ENCODE peak calls at places on chromosome 1, in ten cellular contexts. One of them, this sample, is unnamed.

GRCh38 chr1:85258536-85259117 is 835 bp downstream of the C1orf52 start:
- DNase-seq in adrenal gland: no peak
- DNase-seq in progenitor cell of endocrine pancreas: no peak
- DNase-seq in GM12891: no peak
- DNase-seq in T-helper 1 cell: no peak
- DNase-seq in DMS153: no peak
- DNase-seq in HuH-7.5: no peak
- DNase-seq in amniotic stem cell: no peak
- DNase-seq in M059J: no peak
- DNase-seq in brain microvascular endothelial cell: no peak
- DNase-seq in this sample: no peak

GRCh38 chr1:76547916-76548315 is 319.4 kb upstream of the ST6GALNAC5 start:
- DNase-seq in adrenal gland: no peak
- DNase-seq in progenitor cell of endocrine pancreas: no peak
- DNase-seq in GM12891: no peak
- DNase-seq in T-helper 1 cell: no peak
- DNase-seq in DMS153: peak; percentile 30
- DNase-seq in HuH-7.5: no peak
- DNase-seq in amniotic stem cell: no peak
- DNase-seq in M059J: no peak
- DNase-seq in brain microvascular endothelial cell: no peak
- DNase-seq in this sample: no peak

GRCh38 chr1:96559707-96560588 is 161.6 kb upstream of the PTBP2 start:
- DNase-seq in adrenal gland: no peak
- DNase-seq in progenitor cell of endocrine pancreas: no peak
- DNase-seq in GM12891: no peak
- DNase-seq in T-helper 1 cell: no peak
- DNase-seq in DMS153: no peak
- DNase-seq in HuH-7.5: no peak
- DNase-seq in amniotic stem cell: peak; percentile 87
- DNase-seq in M059J: peak; percentile 94
- DNase-seq in brain microvascular endothelial cell: peak; percentile 97
- DNase-seq in this sample: no peak

GRCh38 chr1:116087628-116088027 is 23.6 kb upstream of the MAB21L3 start:
- DNase-seq in adrenal gland: no peak
- DNase-seq in progenitor cell of endocrine pancreas: no peak
- DNase-seq in GM12891: no peak
- DNase-seq in T-helper 1 cell: no peak
- DNase-seq in DMS153: no peak
- DNase-seq in HuH-7.5: no peak
- DNase-seq in amniotic stem cell: no peak
- DNase-seq in M059J: no peak
- DNase-seq in brain microvascular endothelial cell: no peak
- DNase-seq in this sample: no peak

GRCh38 chr1:18657436-18658179 is 27.0 kb downstream of the PAX7 start:
- DNase-seq in adrenal gland: no peak
- DNase-seq in progenitor cell of endocrine pancreas: no peak
- DNase-seq in GM12891: no peak
- DNase-seq in T-helper 1 cell: no peak
- DNase-seq in DMS153: no peak
- DNase-seq in HuH-7.5: no peak
- DNase-seq in amniotic stem cell: no peak
- DNase-seq in M059J: no peak
- DNase-seq in brain microvascular endothelial cell: no peak
- DNase-seq in this sample: no peak

GRCh38 chr1:9166289-9167235 is 37.7 kb upstream of the GPR157 start:
- DNase-seq in adrenal gland: no peak
- DNase-seq in progenitor cell of endocrine pancreas: no peak
- DNase-seq in GM12891: no peak
- DNase-seq in T-helper 1 cell: no peak
- DNase-seq in DMS153: no peak
- DNase-seq in HuH-7.5: no peak
- DNase-seq in amniotic stem cell: no peak
- DNase-seq in M059J: peak; percentile 20
- DNase-seq in brain microvascular endothelial cell: peak; percentile 91
- DNase-seq in this sample: no peak

GRCh38 chr1:162055062-162055461 is 14.4 kb upstream of the NOS1AP start:
- DNase-seq in adrenal gland: no peak
- DNase-seq in progenitor cell of endocrine pancreas: no peak
- DNase-seq in GM12891: no peak
- DNase-seq in T-helper 1 cell: no peak
- DNase-seq in DMS153: no peak
- DNase-seq in HuH-7.5: no peak
- DNase-seq in amniotic stem cell: peak; percentile 44
- DNase-seq in M059J: peak; percentile 94
- DNase-seq in brain microvascular endothelial cell: peak; percentile 78
- DNase-seq in this sample: no peak

GRCh38 chr1:64598100-64598571 is 128.2 kb downstream of the CACHD1 start:
- DNase-seq in adrenal gland: no peak
- DNase-seq in progenitor cell of endocrine pancreas: no peak
- DNase-seq in GM12891: no peak
- DNase-seq in T-helper 1 cell: no peak
- DNase-seq in DMS153: no peak
- DNase-seq in HuH-7.5: no peak
- DNase-seq in amniotic stem cell: peak; percentile 10
- DNase-seq in M059J: peak; percentile 28
- DNase-seq in brain microvascular endothelial cell: peak; percentile 20
- DNase-seq in this sample: no peak

GRCh38 chr1:160954158-160955104 is at the start of gene ITLN2:
- DNase-seq in adrenal gland: no peak
- DNase-seq in progenitor cell of endocrine pancreas: peak; percentile 34
- DNase-seq in GM12891: peak; percentile 47
- DNase-seq in T-helper 1 cell: no peak
- DNase-seq in DMS153: peak; percentile 18
- DNase-seq in HuH-7.5: peak; percentile 66
- DNase-seq in amniotic stem cell: no peak
- DNase-seq in M059J: peak; percentile 60
- DNase-seq in brain microvascular endothelial cell: no peak
- DNase-seq in this sample: peak; percentile 30

GRCh38 chr1:15578921-15579682 is 5.7 kb downstream of the AGMAT start:
- DNase-seq in adrenal gland: no peak
- DNase-seq in progenitor cell of endocrine pancreas: no peak
- DNase-seq in GM12891: peak; percentile 32
- DNase-seq in T-helper 1 cell: no peak
- DNase-seq in DMS153: no peak
- DNase-seq in HuH-7.5: no peak
- DNase-seq in amniotic stem cell: no peak
- DNase-seq in M059J: no peak
- DNase-seq in brain microvascular endothelial cell: no peak
- DNase-seq in this sample: peak; percentile 49

GRCh38 chr1:161251579-161251978 is 7.0 kb upstream of the PCP4L1 start:
- DNase-seq in adrenal gland: no peak
- DNase-seq in progenitor cell of endocrine pancreas: no peak
- DNase-seq in GM12891: no peak
- DNase-seq in T-helper 1 cell: no peak
- DNase-seq in DMS153: no peak
- DNase-seq in HuH-7.5: no peak
- DNase-seq in amniotic stem cell: no peak
- DNase-seq in M059J: no peak
- DNase-seq in brain microvascular endothelial cell: no peak
- DNase-seq in this sample: no peak

GRCh38 chr1:36304521-36304920 is 1.6 kb upstream of the SH3D21 start:
- DNase-seq in adrenal gland: peak; percentile 62
- DNase-seq in progenitor cell of endocrine pancreas: no peak
- DNase-seq in GM12891: no peak
- DNase-seq in T-helper 1 cell: no peak
- DNase-seq in DMS153: no peak
- DNase-seq in HuH-7.5: no peak
- DNase-seq in amniotic stem cell: no peak
- DNase-seq in M059J: no peak
- DNase-seq in brain microvascular endothelial cell: no peak
- DNase-seq in this sample: no peak

This sample was measured in naive thymus-derived CD8-positive, alpha-beta T cell.